ENCODE peak calls at places on chromosome 14, in seven cellular contexts. C is PC-9, K is astrocyte, M is K562, P is mammary epithelial cell, G is MM.1S, J is fibroblast of lung. V is an unnamed sample.

GRCh38 chr14:36238666-36239363 is 62.3 kb upstream of the PTCSC3 start:
- DNase-seq in C (no peak), K (peak), M (no peak), P (peak), G (no peak), J (peak), V (no peak)

GRCh38 chr14:43175896-43176295 is 1331.2 kb downstream of the FSCB start:
- DNase-seq in C (no peak), K (no peak), M (no peak), P (no peak), G (no peak), J (no peak), V (no peak)

GRCh38 chr14:99264691-99265090 is 7.3 kb downstream of the BCL11B start:
- DNase-seq in C (no peak), K (no peak), M (no peak), P (no peak), G (no peak), J (no peak), V (no peak)

GRCh38 chr14:73467800-73468199 is 9.5 kb upstream of the NUMB start:
- DNase-seq in C (no peak), K (no peak), M (no peak), P (no peak), G (no peak), J (peak), V (no peak)

GRCh38 chr14:59240356-59240755 is 51.9 kb downstream of the DAAM1 start:
- DNase-seq in C (no peak), K (no peak), M (no peak), P (no peak), G (no peak), J (no peak), V (no peak)

GRCh38 chr14:49796025-49796424 is 28.1 kb downstream of the KLHDC2 start:
- DNase-seq in C (no peak), K (no peak), M (no peak), P (peak), G (no peak), J (no peak), V (no peak)

GRCh38 chr14:77022219-77022852 is 6.2 kb downstream of the IRF2BPL start:
- DNase-seq in C (no peak), K (no peak), M (no peak), P (no peak), G (peak), J (no peak), V (no peak)

GRCh38 chr14:68028075-68028474 is 208.5 kb downstream of the RAD51B start:
- DNase-seq in C (no peak), K (no peak), M (no peak), P (no peak), G (no peak), J (no peak), V (no peak)

GRCh38 chr14:52950410-52950897 is 396 bp downstream of the FERMT2 start:
- DNase-seq in C (peak), K (peak), M (peak), P (peak), G (no peak), J (peak), V (peak)

GRCh38 chr14:59631237-59631636 is 54.6 kb upstream of the CCDC175 start:
- DNase-seq in C (no peak), K (no peak), M (peak), P (peak), G (no peak), J (peak), V (no peak)

GRCh38 chr14:55585854-55586253 is 5.8 kb downstream of the KTN1 start:
- DNase-seq in C (no peak), K (peak), M (no peak), P (peak), G (no peak), J (peak), V (no peak)

GRCh38 chr14:68215628-68216027 is 396.0 kb downstream of the RAD51B start:
- DNase-seq in C (no peak), K (no peak), M (no peak), P (no peak), G (no peak), J (no peak), V (no peak)

GRCh38 chr14:68295316-68295816 is 475.8 kb downstream of the RAD51B start:
- DNase-seq in C (no peak), K (no peak), M (peak), P (no peak), G (no peak), J (no peak), V (no peak)

GRCh38 chr14:75911883-75912282 is 69.9 kb downstream of the TGFB3 start:
- DNase-seq in C (peak), K (peak), M (no peak), P (no peak), G (no peak), J (no peak), V (no peak)

GRCh38 chr14:71687115-71687836 is 245.0 kb upstream of the RGS6 start:
- DNase-seq in C (no peak), K (no peak), M (no peak), P (no peak), G (no peak), J (peak), V (no peak)

GRCh38 chr14:50452979-50453705 is 56.5 kb upstream of the CDKL1 start:
- DNase-seq in C (no peak), K (peak), M (no peak), P (peak), G (no peak), J (peak), V (no peak)

DNA sequence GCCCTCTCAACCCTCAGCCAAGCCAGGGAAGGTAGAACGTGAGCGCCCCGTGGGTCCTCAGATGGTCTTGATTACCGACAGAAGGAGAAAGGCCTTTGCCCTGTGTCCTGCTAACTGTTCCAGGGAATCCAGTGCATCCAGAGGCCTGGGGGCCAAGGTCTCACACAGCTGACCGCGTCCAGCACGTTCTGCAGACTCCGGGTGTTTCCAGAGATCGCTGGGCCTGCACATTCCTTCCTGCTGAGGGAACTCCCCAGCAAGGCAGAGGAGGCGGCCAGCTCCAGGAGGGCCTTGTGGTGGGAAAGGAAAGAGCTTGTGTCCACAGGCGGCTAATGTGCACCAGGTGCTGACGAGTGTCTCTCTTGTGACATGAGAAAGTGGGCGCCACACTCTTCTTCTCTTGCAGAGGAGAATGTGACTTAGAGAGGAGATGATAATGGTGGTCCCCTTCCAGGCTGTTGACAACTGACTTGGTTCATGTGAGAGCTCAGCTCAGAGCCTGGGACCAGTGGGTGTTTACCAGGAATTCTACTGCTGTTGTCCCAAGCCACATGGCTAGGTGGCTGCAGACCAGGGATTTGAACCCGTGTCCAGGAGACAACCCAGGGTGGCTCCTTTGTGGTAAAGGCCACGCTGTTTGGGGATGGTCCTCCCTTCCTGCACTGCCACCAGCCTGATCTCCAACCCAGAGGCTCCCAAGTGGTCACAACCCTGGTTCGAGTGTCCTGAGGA is 46.8 kb upstream of the DLK1 start:
- DNase-seq in C (no peak), K (peak), M (no peak), P (no peak), G (no peak), J (peak), V (no peak)
- H3K27ac ChIP-seq in C (no peak), K (peak), M (peak), P (no peak), G (no peak), J (no peak), V (no peak)

GRCh38 chr14:51548187-51548586 is 103.5 kb upstream of the FRMD6 start:
- DNase-seq in C (no peak), K (peak), M (no peak), P (no peak), G (no peak), J (no peak), V (no peak)
- TF ChIP-seq EZH2 in C (no peak), K (no peak), M (no peak), P (no peak), G (no peak), J (no peak), V (no peak)

GRCh38 chr14:32364941-32365340 is 35.8 kb downstream of the AKAP6 start:
- DNase-seq in C (no peak), K (no peak), M (no peak), P (no peak), G (peak), J (no peak), V (no peak)
- H3K27ac ChIP-seq in C (no peak), K (no peak), M (no peak), P (no peak), G (no peak), J (no peak), V (no peak)

GRCh38 chr14:28766505-28767238 is at the start of gene FOXG1:
- DNase-seq in C (no peak), K (no peak), M (peak), P (no peak), G (no peak), J (no peak), V (no peak)
- TF ChIP-seq EZH2 in C (no peak), K (no peak), M (no peak), P (no peak), G (no peak), J (no peak), V (no peak)

GRCh38 chr14:23067847-23068791 is 10.8 kb upstream of the CDH24 start:
- DNase-seq in C (no peak), K (no peak), M (peak), P (no peak), G (no peak), J (no peak), V (no peak)
- H3K27ac ChIP-seq in C (no peak), K (no peak), M (no peak), P (no peak), G (no peak), J (no peak), V (peak)

V was measured in DND-41.